ENCODE peak calls at places on chromosome 17, in ten cellular contexts. S is neuronal stem cell, T is mesendoderm, P is GM12878, H is fibroblast of lung, L is SK-N-SH, E is A549, Q is GM23338, D is HCT116, I is PC-3. R is an unnamed sample.

GRCh38 chr17:45427181-45427835 is 5.4 kb downstream of the ARHGAP27 start:
- DNase-seq in Q (no peak), H (no peak), S (no peak), T (no peak), D (no peak), L (peak; percentile 23), E (no peak), P (no peak), I (no peak), R (peak; percentile 29)

GRCh38 chr17:72691601-72692000 is 400.9 kb downstream of the SLC39A11 start:
- DNase-seq in I (peak; percentile 94), H (peak; percentile 88), E (no peak), L (no peak), Q (no peak), S (no peak), T (no peak), D (no peak), P (no peak), R (no peak)

GRCh38 chr17:53186004-53186403 is 636.7 kb upstream of the KIF2B start:
- DNase-seq in Q (peak; percentile 6), S (no peak), E (no peak), L (no peak), P (no peak), T (peak; percentile 11), H (no peak), D (no peak), I (no peak), R (no peak)

GRCh38 chr17:73706428-73706827 is 62.2 kb upstream of the SDK2 start:
- DNase-seq in D (no peak), E (no peak), T (no peak), P (no peak), H (no peak), Q (no peak), L (no peak), I (no peak), S (no peak), R (no peak)

GRCh38 chr17:34974794-34975428 is 5.4 kb upstream of the LIG3 start:
- DNase-seq in T (peak; percentile 72), E (no peak), I (no peak), D (no peak), H (no peak), Q (no peak), S (no peak), L (no peak), P (no peak), R (no peak)

GRCh38 chr17:58344791-58345157 is 7.2 kb downstream of the SUPT4H1 start:
- DNase-seq in L (no peak), E (no peak), H (no peak), I (no peak), Q (no peak), S (no peak), P (peak; percentile 62), D (no peak), T (peak; percentile 26), R (no peak)

GRCh38 chr17:58531661-58532554 is 17.5 kb upstream of the MTMR4 start:
- DNase-seq in Q (peak; percentile 83), S (peak; percentile 62), T (peak; percentile 60), E (no peak), I (peak; percentile 56), H (peak; percentile 48), D (no peak), L (peak; percentile 95), P (no peak), R (no peak)

GRCh38 chr17:76369804-76370203 is 14.6 kb upstream of the SPHK1 start:
- DNase-seq in H (no peak), Q (no peak), P (no peak), E (no peak), I (no peak), L (peak; percentile 37), T (no peak), D (no peak), S (no peak), R (no peak)

GRCh38 chr17:57370051-57370581 is 113.8 kb downstream of the MSI2 start:
- DNase-seq in S (no peak), D (no peak), P (no peak), T (peak; percentile 35), E (peak; percentile 81), L (peak; percentile 31), Q (no peak), H (peak; percentile 82), I (peak; percentile 73), R (no peak)

GRCh38 chr17:74523308-74523707 is 8.0 kb downstream of the CD300LB start:
- DNase-seq in Q (no peak), I (no peak), H (no peak), T (no peak), D (no peak), S (no peak), E (no peak), L (no peak), P (no peak), R (no peak)

GRCh38 chr17:76051071-76051467 is 21.2 kb downstream of the SRP68 start:
- DNase-seq in P (no peak), T (no peak), E (no peak), L (no peak), Q (no peak), D (no peak), H (peak; percentile 62), S (no peak), I (peak; percentile 88), R (peak; percentile 96)

GRCh38 chr17:79042421-79043190 is 18.6 kb downstream of the C1QTNF1 start:
- DNase-seq in D (peak; percentile 60), Q (peak; percentile 88), H (no peak), E (peak; percentile 93), I (peak; percentile 95), P (no peak), L (peak; percentile 90), T (peak; percentile 72), S (no peak), R (peak; percentile 41)

GRCh38 chr17:48542956-48543853 is 1.7 kb downstream of the HOXB2 start:
- DNase-seq in H (no peak), P (no peak), I (peak; percentile 45), E (peak; percentile 79), D (no peak), L (peak; percentile 66), Q (peak; percentile 72), T (peak; percentile 72), S (no peak), R (no peak)

GRCh38 chr17:63774982-63775290 is 966 bp downstream of the DDX42 start:
- DNase-seq in E (no peak), Q (peak; percentile 8), P (no peak), L (no peak), T (peak; percentile 17), S (no peak), I (peak; percentile 32), D (no peak), H (peak; percentile 12), R (no peak)

GRCh38 chr17:46868689-46869187 is 17.4 kb downstream of the WNT9B start:
- DNase-seq in D (no peak), E (no peak), L (no peak), S (no peak), Q (no peak), T (no peak), I (no peak), H (no peak), P (no peak), R (no peak)
- H3K4me2 ChIP-seq in D (no peak overlapping the region), E (peak overlapping the region; percentile 3), L (no peak overlapping the region), S (no peak overlapping the region), Q (no peak overlapping the region), T (no peak overlapping the region), I (no peak overlapping the region), H (no peak overlapping the region), P (no peak overlapping the region), R (no peak overlapping the region)

GRCh38 chr17:21251611-21252010 is 1.6 kb downstream of the NATD1 start:
- DNase-seq in T (no peak), L (no peak), P (no peak), D (no peak), H (no peak), E (no peak), I (no peak), S (no peak), Q (no peak), R (no peak)

GRCh38 chr17:21252289-21252874 is 828 bp downstream of the NATD1 start:
- DNase-seq in H (no peak), S (no peak), T (no peak), P (no peak), L (no peak), E (no peak), I (no peak), D (no peak), Q (no peak), R (no peak)

GRCh38 chr17:21252875-21253645 is at the start of gene NATD1:
- DNase-seq in D (peak; percentile 65), P (no peak), H (peak; percentile 80), L (peak; percentile 94), I (peak; percentile 75), Q (peak; percentile 97), E (peak; percentile 93), S (peak; percentile 81), T (peak; percentile 92), R (peak; percentile 58)

GRCh38 chr17:21250719-21251305 is 2.4 kb downstream of the NATD1 start:
- DNase-seq in Q (no peak), D (no peak), P (no peak), L (no peak), T (no peak), I (no peak), H (no peak), S (no peak), E (no peak), R (no peak)

GRCh38 chr17:21253646-21254441 is 634 bp upstream of the NATD1 start:
- DNase-seq in T (no peak), P (no peak), L (no peak), I (no peak), Q (no peak), H (no peak), E (no peak), D (no peak), S (no peak), R (peak; percentile 76)
- H3K4me2 ChIP-seq in T (peak overlapping the region; percentile 70), P (peak overlapping the region; percentile 78), L (peak overlapping the region; percentile 83), I (peak overlapping the region; percentile 89), Q (peak overlapping the region; percentile 79), H (peak overlapping the region; percentile 90), E (peak overlapping the region; percentile 92), D (peak overlapping the region; percentile 70), S (peak overlapping the region; percentile 78), R (peak overlapping the region; percentile 87)

GRCh38 chr17:82330322-82331239 is 3.0 kb downstream of the SECTM1 start:
- DNase-seq in Q (no peak), I (peak; percentile 63), E (no peak), S (no peak), L (peak; percentile 99), D (no peak), H (peak; percentile 41), P (no peak), T (no peak), R (peak; percentile 71)
- H3K4me2 ChIP-seq in Q (no peak overlapping the region), I (peak overlapping the region; percentile 25), E (peak overlapping the region; percentile 45), S (peak overlapping the region; percentile 4), L (peak overlapping the region; percentile 59), D (no peak overlapping the region), H (peak overlapping the region; percentile 68), P (no peak overlapping the region), T (no peak overlapping the region), R (no peak overlapping the region)

DNA sequence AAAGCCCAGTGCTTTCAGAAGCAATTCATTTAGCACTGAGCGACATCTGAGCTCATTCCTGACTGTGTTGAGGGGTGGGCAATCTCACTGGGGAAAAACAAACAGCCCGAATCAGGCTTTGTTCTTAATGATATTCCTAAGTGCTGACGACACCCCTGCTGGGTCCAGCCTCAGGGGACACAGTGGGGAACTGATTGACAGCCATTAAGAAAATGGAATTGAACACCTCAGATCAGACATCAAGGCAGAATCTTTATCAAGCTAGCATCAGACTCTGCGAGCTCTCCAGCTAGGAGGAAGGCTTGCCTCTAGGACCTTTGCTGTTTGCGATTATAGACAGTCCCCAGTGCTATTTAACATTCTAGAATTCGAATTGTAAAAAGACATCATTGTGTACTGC is 22.6 kb upstream of the LYRM9 start:
- DNase-seq in S (no peak), H (no peak), T (peak; percentile 93), Q (peak; percentile 72), D (no peak), L (no peak), P (no peak), E (no peak), I (no peak), R (no peak)
- H3K4me2 ChIP-seq in S (no peak overlapping the region), H (no peak overlapping the region), T (no peak overlapping the region), Q (no peak overlapping the region), D (no peak overlapping the region), L (no peak overlapping the region), P (no peak overlapping the region), E (no peak overlapping the region), I (no peak overlapping the region), R (no peak overlapping the region)

R was measured in PC-9.